ENCODE peak calls at places on chromosomes 6 and 20, in four cellular contexts. H, C, I and M are unnamed samples.

GRCh38 chr6:72783035-72783434 is 161.2 kb downstream of the KCNQ5 start:
- DNase-seq in C (no peak), H (no peak), I (no peak), M (no peak)

GRCh38 chr20:62765021-62765420 is 31.3 kb upstream of the MRGBP start:
- DNase-seq in H (no peak), C (no peak), I (no peak), M (no peak)

GRCh38 chr6:157034433-157035230 is 257.5 kb downstream of the ARID1B start:
- DNase-seq in I (no peak), H (peak; percentile 50), C (peak; percentile 72), M (peak; percentile 53)

GRCh38 chr20:62583424-62583920 is 58.8 kb upstream of the SLCO4A1 start:
- DNase-seq in I (no peak), C (no peak), H (peak; percentile 31), M (peak; percentile 19)

GRCh38 chr6:160973311-160973710 is 18.3 kb upstream of the MAP3K4 start:
- DNase-seq in C (peak; percentile 81), I (no peak), H (no peak), M (no peak)

GRCh38 chr6:2102966-2103365 is 142.4 kb downstream of the GMDS start:
- DNase-seq in C (no peak), H (no peak), I (no peak), M (no peak)

GRCh38 chr20:4022386-4023350 is 7.3 kb upstream of the RNF24 start:
- DNase-seq in I (no peak), H (peak; percentile 66), C (no peak), M (no peak)

GRCh38 chr6:50087231-50087954 is 37.7 kb upstream of the DEFB112 start:
- DNase-seq in H (peak; percentile 15), I (no peak), C (peak; percentile 78), M (peak; percentile 61)

GRCh38 chr6:161044335-161044734 is 52.8 kb downstream of the MAP3K4 start:
- DNase-seq in I (no peak), C (peak; percentile 16), H (no peak), M (peak; percentile 21)

GRCh38 chr6:146857960-146858308 is 259.2 kb downstream of the ADGB start:
- DNase-seq in I (no peak), H (peak; percentile 51), C (no peak), M (no peak)

GRCh38 chr20:47502801-47503239 is 1.1 kb downstream of the NCOA3 start:
- DNase-seq in I (no peak), C (peak; percentile 62), H (peak; percentile 34), M (peak; percentile 63)

GRCh38 chr20:33351696-33352095 is 49.6 kb downstream of the CDK5RAP1 start:
- DNase-seq in C (no peak), H (no peak), I (no peak), M (no peak)

GRCh38 chr20:10706460-10706811 is 32.6 kb upstream of the JAG1 start:
- DNase-seq in H (no peak), I (no peak), C (no peak), M (no peak)

GRCh38 chr6:12113190-12113578 is 101.1 kb downstream of the HIVEP1 start:
- DNase-seq in C (peak; percentile 84), H (no peak), I (no peak), M (peak; percentile 84)

GRCh38 chr6:1263039-1263849 is 48.7 kb upstream of the FOXQ1 start:
- DNase-seq in H (no peak), I (no peak), C (no peak), M (peak; percentile 34)

GRCh38 chr6:4973972-4974885 is 29.6 kb downstream of the RPP40 start:
- DNase-seq in I (no peak), C (peak; percentile 72), H (peak; percentile 80), M (peak; percentile 34)

GRCh38 chr6:37862992-37863391 is 43.5 kb downstream of the ZFAND3 start:
- DNase-seq in H (no peak), I (no peak), C (peak; percentile 38), M (peak; percentile 96)

GRCh38 chr6:135922746-135923145 is 71.2 kb downstream of the PDE7B start:
- DNase-seq in C (peak; percentile 58), I (no peak), H (no peak), M (peak; percentile 12)

GRCh38 chr6:166567107-166567506 is 19.4 kb downstream of the RAMACL start:
- DNase-seq in I (no peak), C (peak; percentile 99), H (no peak), M (peak; percentile 91)

GRCh38 chr6:158131926-158132325 is 36.1 kb downstream of the SERAC1 start:
- DNase-seq in H (peak; percentile 18), I (no peak), C (peak; percentile 34), M (peak; percentile 39)

GRCh38 chr6:3456395-3456767 is 469 bp downstream of the SLC22A23 start:
- DNase-seq in H (no peak), I (no peak), C (no peak), M (no peak)

GRCh38 chr6:138638626-138639025 is 134.9 kb upstream of the CCDC28A start:
- DNase-seq in C (no peak), I (no peak), H (no peak), M (no peak)

GRCh38 chr20:37337208-37337955 is 8.6 kb upstream of the SRC start:
- DNase-seq in I (no peak), H (no peak), C (no peak), M (no peak)

GRCh38 chr6:158894192-158894591 is 75.0 kb upstream of the EZR start:
- DNase-seq in I (no peak), H (peak; percentile 59), C (peak; percentile 90), M (peak; percentile 84)

GRCh38 chr20:25014816-25015215 is 22.3 kb upstream of the APMAP start:
- DNase-seq in C (no peak), H (no peak), I (no peak), M (no peak)

GRCh38 chr20:38164624-38165088 is 414 bp downstream of the TGM2 start:
- DNase-seq in C (no peak), I (no peak), H (no peak), M (no peak)

GRCh38 chr6:6930223-6930880 is 177.4 kb upstream of the RREB1 start:
- DNase-seq in H (no peak), I (no peak), C (no peak), M (no peak)

GRCh38 chr20:57659789-57660509 is 39.7 kb upstream of the ZBP1 start:
- DNase-seq in H (no peak), I (peak; percentile 5), C (no peak), M (no peak)

GRCh38 chr6:27667016-27667415 is 194.1 kb upstream of the ZNF184 start:
- DNase-seq in I (no peak), H (no peak), C (no peak), M (no peak)

GRCh38 chr6:27667651-27668441 is 194.9 kb upstream of the ZNF184 start:
- DNase-seq in C (no peak), H (peak; percentile 30), I (no peak), M (no peak)

GRCh38 chr6:27669278-27669797 is 196.4 kb upstream of the ZNF184 start:
- DNase-seq in I (no peak), C (no peak), H (peak; percentile 35), M (peak; percentile 56)

GRCh38 chr6:27669798-27670301 is 196.9 kb upstream of the ZNF184 start:
- DNase-seq in H (peak; percentile 50), C (no peak), I (no peak), M (no peak)

DNA sequence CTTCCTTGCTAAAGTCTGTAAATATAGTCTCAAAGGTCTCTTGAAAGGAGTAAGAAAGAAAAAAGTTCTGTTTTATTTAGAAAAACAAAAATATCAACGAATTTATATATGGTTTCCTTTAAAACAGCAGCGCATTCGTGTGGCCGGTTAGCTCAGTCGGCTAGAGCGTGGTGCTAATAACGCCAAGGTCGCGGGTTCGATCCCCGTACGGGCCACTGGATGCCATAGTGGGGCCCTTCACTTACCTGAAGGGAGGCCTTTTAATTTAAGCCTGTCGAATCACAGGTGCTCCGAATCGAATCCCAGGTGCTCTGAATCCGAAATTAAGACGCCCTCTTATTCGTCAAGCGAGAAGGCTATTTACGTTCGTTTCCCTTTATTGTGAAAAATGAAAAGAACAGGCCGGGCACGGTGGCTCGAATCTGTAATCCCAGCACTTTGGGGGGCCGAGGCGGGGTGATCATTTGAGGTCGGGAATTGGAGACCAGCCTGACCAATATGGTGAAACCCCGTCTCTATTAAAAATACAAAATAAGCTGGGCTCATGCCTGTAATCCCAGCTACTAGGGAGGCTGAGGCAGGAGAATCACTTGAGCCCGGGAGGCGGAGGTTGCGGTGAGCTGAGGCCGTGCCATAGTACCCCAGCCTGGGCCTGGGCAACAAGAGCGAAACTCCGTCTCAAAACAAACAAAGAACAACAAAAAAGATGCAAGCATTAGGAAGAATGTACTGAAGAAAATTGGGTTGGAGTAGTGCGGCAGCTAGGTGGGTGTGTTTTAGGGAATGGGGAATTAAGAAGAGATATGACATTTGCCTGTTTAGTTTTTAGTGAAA is 195.8 kb upstream of the ZNF184 start:
- DNase-seq in I (no peak), C (peak; percentile 77), H (peak; percentile 74), M (peak; percentile 93)
- H3K27me3 ChIP-seq in I (no peaks in the 10 kb centered on the region), C (no peaks in the 10 kb centered on the region), H (peaks cover 70% of the 10 kb centered on the region), M (no peaks in the 10 kb centered on the region)

DNA sequence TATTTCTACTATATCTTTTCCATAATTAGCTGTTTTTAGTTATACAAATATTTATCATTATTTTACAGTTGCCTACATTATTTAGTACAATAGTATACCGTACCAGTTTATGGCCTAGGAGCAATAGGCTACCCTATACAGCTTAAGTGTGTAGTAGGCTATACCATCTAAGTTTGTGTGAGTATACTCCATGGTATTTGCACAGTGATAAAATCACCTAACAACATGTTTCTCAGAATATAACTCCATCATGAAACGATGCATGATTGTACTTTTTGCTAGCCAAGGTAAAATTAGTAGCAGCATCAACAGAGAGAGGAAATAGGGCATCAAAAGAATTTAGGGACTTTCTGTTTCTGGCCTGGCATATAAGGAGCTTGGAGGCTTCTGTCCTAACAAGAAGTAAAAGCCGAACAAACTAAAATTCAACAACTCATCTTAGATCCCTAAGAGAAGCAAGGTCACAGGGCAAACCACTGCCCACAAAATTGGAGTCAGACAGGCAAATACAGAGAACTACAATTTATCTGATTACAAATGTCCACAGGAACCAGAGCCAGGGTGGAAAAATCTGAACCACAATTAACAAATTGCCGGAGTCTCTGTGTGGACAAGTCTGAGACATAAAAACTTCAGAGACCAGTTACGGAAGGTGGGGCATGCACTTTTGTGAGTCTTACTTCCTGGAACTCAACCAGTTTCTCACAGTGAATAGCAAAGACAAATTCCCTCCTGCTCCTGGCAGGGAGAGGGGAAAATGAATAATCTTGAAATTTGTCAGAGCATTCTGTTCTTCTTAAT is 671.4 kb downstream of the RFPL4B start:
- DNase-seq in H (no peak), I (no peak), C (peak; percentile 74), M (peak; percentile 22)
- H3K27me3 ChIP-seq in H (no peaks in the 10 kb centered on the region), I (no peaks in the 10 kb centered on the region), C (no peaks in the 10 kb centered on the region), M (no peaks in the 10 kb centered on the region)

DNA sequence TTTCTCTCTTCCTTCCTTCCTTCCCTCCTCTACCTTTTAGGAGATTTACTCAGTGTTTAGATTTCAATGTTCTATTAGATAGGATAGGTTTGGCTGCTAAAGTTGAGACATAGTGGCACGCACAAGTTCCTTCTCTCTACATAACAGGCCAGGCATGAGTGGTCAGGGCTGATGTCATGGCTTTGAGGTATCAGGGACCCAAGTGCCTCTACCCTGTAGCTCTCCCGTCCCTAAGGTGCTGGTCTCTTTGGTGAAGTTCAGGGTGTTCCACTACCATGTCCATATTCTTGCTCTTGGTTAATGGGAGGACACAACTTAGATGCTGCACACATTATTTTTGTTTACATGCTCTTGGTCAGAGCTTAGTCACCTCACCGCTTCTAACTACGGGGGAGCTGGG is 245.3 kb downstream of the QKI start:
- DNase-seq in I (no peak), H (no peak), C (no peak), M (no peak)
- H3K27me3 ChIP-seq in I (no peaks in the 10 kb centered on the region), H (no peaks in the 10 kb centered on the region), C (peaks cover 11% of the 10 kb centered on the region), M (no peaks in the 10 kb centered on the region)

DNA sequence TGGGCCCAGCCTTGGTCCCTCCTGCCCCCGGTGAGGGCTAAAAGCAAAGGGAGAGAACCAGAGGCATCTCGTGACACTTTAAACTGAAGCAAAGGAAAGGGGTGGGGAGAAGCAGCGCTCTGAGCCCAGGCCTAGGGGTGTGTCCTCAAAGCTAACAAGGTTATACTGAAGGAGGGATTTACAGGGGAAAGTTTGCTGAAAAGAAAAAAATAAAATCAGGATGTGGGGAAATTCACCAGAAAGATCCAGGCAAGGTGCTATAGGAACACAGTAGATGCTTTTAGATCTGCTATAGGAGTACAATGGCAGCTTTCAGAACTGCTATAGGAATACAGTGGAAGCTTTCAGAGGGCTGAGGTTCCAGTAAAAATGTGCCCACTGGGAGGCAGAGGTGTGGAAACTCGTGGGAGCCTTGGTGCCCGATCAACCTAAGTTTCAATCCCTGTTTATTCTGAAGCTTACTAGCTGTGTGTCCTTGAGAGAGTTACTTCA is at the start of gene COL9A1:
- DNase-seq in H (no peak), I (no peak), C (no peak), M (no peak)
- H3K27me3 ChIP-seq in H (no peaks in the 10 kb centered on the region), I (no peaks in the 10 kb centered on the region), C (peaks cover 22% of the 10 kb centered on the region), M (peaks cover 9% of the 10 kb centered on the region)